ENCODE peak calls at places on chromosome 17, in seven cellular contexts. C, J, U, H, T, W and R are unnamed samples.

GRCh38 chr17:14739656-14740431 is 439.0 kb downstream of the HS3ST3B1 start:
- DNase-seq in C (no peak), J (no peak), U (no peak), H (no peak), T (no peak), W (no peak), R (no peak)

GRCh38 chr17:78647030-78647429 is 69.8 kb upstream of the DNAH17 start:
- DNase-seq in C (no peak), J (no peak), U (no peak), H (no peak), T (no peak), W (no peak), R (no peak)

GRCh38 chr17:49579522-49579921 is 3.9 kb downstream of the NXPH3 start:
- DNase-seq in C (no peak), J (no peak), U (no peak), H (no peak), T (no peak), W (no peak), R (no peak)

GRCh38 chr17:31657876-31658275 is 201.2 kb downstream of the COPRS start:
- DNase-seq in C (no peak), J (no peak), U (no peak), H (no peak), T (no peak), W (no peak), R (no peak)

GRCh38 chr17:27259356-27259755 is 34.6 kb upstream of the WSB1 start:
- DNase-seq in C (no peak), J (no peak), U (no peak), H (no peak), T (no peak), W (no peak), R (no peak)

GRCh38 chr17:83155128-83156081 is 76.0 kb downstream of the METRNL start:
- DNase-seq in C (no peak), J (no peak), U (peak; percentile 76), H (no peak), T (no peak), W (peak; percentile 44), R (no peak)

GRCh38 chr17:5254414-5254813 is 19.8 kb upstream of the SCIMP start:
- DNase-seq in C (no peak), J (no peak), U (no peak), H (no peak), T (no peak), W (no peak), R (no peak)

GRCh38 chr17:75695141-75695829 is 26.0 kb upstream of the ITGB4 start:
- DNase-seq in C (no peak), J (no peak), U (no peak), H (no peak), T (no peak), W (peak; percentile 48), R (no peak)

GRCh38 chr17:2028234-2028614 is 1.7 kb upstream of the DPH1 start:
- DNase-seq in C (no peak), J (no peak), U (no peak), H (no peak), T (no peak), W (no peak), R (no peak)

GRCh38 chr17:7235693-7236665 is 1.7 kb upstream of the DVL2 start:
- DNase-seq in C (no peak), J (peak; percentile 56), U (no peak), H (peak; percentile 75), T (no peak), W (peak; percentile 47), R (no peak)

GRCh38 chr17:16492613-16493290 is 759 bp upstream of the LRRC75A start:
- DNase-seq in C (no peak), J (no peak), U (no peak), H (no peak), T (no peak), W (no peak), R (no peak)

GRCh38 chr17:64658931-64659330 is 3.2 kb downstream of the SMURF2 start:
- DNase-seq in C (no peak), J (no peak), U (no peak), H (no peak), T (no peak), W (peak; percentile 90), R (no peak)

GRCh38 chr17:72725432-72726068 is 366.9 kb downstream of the SLC39A11 start:
- DNase-seq in C (peak; percentile 67), J (peak; percentile 66), U (no peak), H (peak; percentile 24), T (no peak), W (peak; percentile 66), R (no peak)

GRCh38 chr17:39402890-39403605 is 1.6 kb upstream of the FBXL20 start:
- DNase-seq in C (no peak), J (no peak), U (no peak), H (no peak), T (no peak), W (no peak), R (no peak)

GRCh38 chr17:49851387-49852291 is 3.8 kb upstream of the TAC4 start:
- DNase-seq in C (no peak), J (peak; percentile 66), U (peak; percentile 87), H (peak; percentile 78), T (peak; percentile 36), W (peak; percentile 59), R (no peak)

GRCh38 chr17:28402224-28402630 is 3.8 kb downstream of the SLC46A1 start:
- DNase-seq in C (no peak), J (no peak), U (no peak), H (no peak), T (no peak), W (no peak), R (no peak)

GRCh38 chr17:49572226-49572625 is 3.4 kb upstream of the NXPH3 start:
- DNase-seq in C (no peak), J (no peak), U (peak; percentile 54), H (no peak), T (no peak), W (no peak), R (no peak)

GRCh38 chr17:57881783-57882291 is 32.0 kb upstream of the MRPS23 start:
- DNase-seq in C (no peak), J (no peak), U (no peak), H (no peak), T (no peak), W (no peak), R (no peak)

GRCh38 chr17:38435795-38436194 is 7.5 kb downstream of the ARHGAP23 start:
- DNase-seq in C (no peak), J (no peak), U (no peak), H (no peak), T (no peak), W (no peak), R (no peak)

GRCh38 chr17:16455997-16456769 is 35.8 kb downstream of the LRRC75A start:
- DNase-seq in C (no peak), J (no peak), U (no peak), H (no peak), T (no peak), W (no peak), R (no peak)

GRCh38 chr17:949623-950338 is 29.8 kb downstream of the NXN start:
- DNase-seq in C (no peak), J (no peak), U (no peak), H (no peak), T (no peak), W (no peak), R (no peak)

DNA sequence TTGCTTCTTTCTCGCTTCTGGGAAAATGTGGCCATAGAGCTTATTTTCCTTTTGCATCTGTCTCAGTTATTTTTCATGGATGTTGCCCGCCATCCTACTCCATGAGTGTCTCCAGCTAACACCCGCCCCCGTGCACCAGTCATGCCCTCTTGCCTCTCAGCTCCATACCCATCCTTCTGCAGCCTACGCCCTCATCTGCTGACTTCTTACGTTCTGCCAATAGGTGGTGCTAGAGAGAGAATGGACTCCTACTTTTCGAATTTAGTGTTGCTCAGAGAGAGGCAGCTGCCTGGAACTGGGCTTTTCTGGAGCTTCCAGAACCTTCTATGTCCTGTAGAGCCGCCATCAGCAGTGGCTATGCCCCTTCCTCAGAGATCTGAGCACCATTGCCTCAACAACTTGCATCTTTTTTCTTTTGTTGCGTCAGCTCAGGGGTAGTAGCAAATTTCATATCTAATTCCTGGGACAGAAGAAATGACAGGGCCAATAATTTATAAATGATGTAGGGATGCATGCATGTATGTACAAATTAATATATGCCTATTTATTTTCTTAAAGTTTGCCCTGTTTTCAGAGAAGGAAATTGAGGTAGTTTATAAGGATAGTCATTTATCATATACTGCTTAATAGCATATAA is 119.7 kb upstream of the MYOCD start:
- DNase-seq in C (no peak), J (peak; percentile 49), U (peak; percentile 68), H (peak; percentile 18), T (no peak), W (peak; percentile 63), R (no peak)
- TF ChIP-seq CTCF in C (peak; percentile 69), J (peak; percentile 72), U (peak; percentile 81), H (peak; percentile 56), T (peak; percentile 26), W (peak; percentile 70), R (peak; percentile 78)

DNA sequence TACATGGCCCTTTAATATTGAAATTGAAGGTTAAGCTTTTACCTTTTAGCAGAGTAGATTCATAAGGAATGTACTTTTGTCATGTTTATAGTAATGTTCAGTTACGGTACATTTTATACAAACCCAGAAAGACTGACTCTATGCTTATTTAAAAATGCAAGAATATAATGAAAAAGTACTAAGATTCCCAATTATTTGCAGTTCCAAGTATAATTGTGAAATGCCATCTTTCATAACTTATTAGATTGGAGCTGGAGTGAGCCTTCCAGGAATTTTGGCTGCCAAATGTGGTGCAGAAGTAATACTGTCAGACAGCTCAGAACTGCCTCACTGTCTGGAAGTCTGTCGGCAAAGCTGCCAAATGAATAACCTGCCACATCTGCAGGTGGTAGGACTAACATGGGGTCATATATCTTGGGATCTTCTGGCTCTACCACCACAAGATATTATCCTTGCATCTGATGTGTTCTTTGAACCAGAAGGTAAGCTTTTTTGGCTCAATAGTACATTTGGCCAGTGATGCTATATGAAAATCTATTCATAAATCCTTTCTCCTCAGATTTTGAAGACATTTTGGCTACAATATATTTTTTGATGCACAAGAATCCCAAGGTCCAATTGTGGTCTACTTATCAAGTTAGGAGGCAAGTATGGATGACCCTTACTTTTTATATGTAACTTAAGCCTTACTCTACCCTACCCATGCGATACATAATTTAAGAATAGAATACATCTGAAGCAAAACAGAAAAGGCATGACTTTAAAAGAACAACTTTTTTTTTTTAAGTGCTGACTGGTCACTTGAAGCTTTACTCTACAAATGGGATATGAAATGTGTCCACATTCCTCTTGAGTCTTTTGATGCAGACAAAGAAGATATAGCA is 4.2 kb downstream of the SRSF2 start:
- DNase-seq in C (no peak), J (no peak), U (no peak), H (no peak), T (no peak), W (no peak), R (no peak)
- H3K4me3 ChIP-seq in C (no peak overlapping the region), J (no peak overlapping the region), U (no peak overlapping the region), H (no peak overlapping the region), T (no peak overlapping the region), W (no peak overlapping the region), R (no peak overlapping the region)

DNA sequence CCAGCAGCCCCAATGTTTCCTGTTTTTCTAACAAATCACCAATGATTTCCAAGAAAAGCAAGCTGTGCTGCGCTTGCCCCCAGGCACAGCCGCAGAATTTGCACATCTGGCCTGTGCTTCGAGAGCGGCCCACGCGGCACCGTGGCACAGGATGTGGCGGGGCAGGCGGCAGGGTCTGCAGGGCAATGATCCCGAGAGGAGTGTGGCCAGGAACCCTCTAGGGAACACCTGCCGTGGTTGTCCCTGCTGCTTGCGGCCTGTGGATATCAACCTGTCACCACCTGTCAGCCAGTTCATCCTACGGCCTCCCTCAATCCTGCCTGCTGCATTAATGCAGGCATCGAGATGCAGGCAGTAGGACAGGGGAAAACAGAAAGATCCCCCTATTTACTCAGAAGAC is 24.0 kb downstream of the PIK3R5 start:
- DNase-seq in C (no peak), J (no peak), U (no peak), H (no peak), T (no peak), W (no peak), R (no peak)
- H3K27ac ChIP-seq in C (no peak overlapping the region), J (no peak overlapping the region), U (no peak overlapping the region), H (peak overlapping the region; percentile 40), T (no peak overlapping the region), W (no peak overlapping the region), R (no peak overlapping the region)

GRCh38 chr17:45019177-45019711 is 32.2 kb downstream of the DCAKD start:
- DNase-seq in C (no peak), J (peak; percentile 56), U (no peak), H (no peak), T (no peak), W (peak; percentile 34), R (no peak)
- TF ChIP-seq CTCF in C (peak; percentile 64), J (peak; percentile 57), U (peak; percentile 21), H (no peak), T (peak; percentile 54), W (peak; percentile 67), R (peak; percentile 34)